ENCODE peak calls at places on chromosomes 2 and 18, in eight cellular contexts. T is body of pancreas; O is CD8-positive, alpha-beta T cell; N is left ventricle myocardium inferior; C is MG63; S is BE2C; G is neural progenitor cell; V is right atrium auricular region. Z is an unnamed sample.

GRCh38 chr2:85692039-85692645 is 2.0 kb upstream of the GNLY start:
- DNase-seq in T (no peak), O (no peak), N (no peak), C (no peak), S (no peak), G (no peak), V (peak; percentile 50), Z (no peak)

GRCh38 chr18:32771169-32771751 is 1.6 kb downstream of the KLHL14 start:
- DNase-seq in T (peak; percentile 2), O (no peak), N (no peak), C (no peak), S (no peak), G (peak; percentile 65), V (no peak), Z (no peak)

GRCh38 chr2:232568161-232568560 is 17.7 kb downstream of the EIF4E2 start:
- DNase-seq in T (no peak), O (no peak), N (no peak), C (peak; percentile 86), S (no peak), G (no peak), V (no peak), Z (peak; percentile 55)

GRCh38 chr2:17879137-17879912 is 858 bp downstream of the KCNS3 start:
- DNase-seq in T (peak; percentile 81), O (no peak), N (peak; percentile 73), C (peak; percentile 86), S (peak; percentile 48), G (peak; percentile 93), V (peak; percentile 68), Z (peak; percentile 52)

GRCh38 chr2:147374410-147374811 is 470.4 kb upstream of the ACVR2A start:
- DNase-seq in T (no peak), O (no peak), N (no peak), C (peak; percentile 37), S (no peak), G (no peak), V (no peak), Z (no peak)

GRCh38 chr2:192969055-192969454 is 774.3 kb upstream of the TMEFF2 start:
- DNase-seq in T (no peak), O (no peak), N (no peak), C (no peak), S (no peak), G (no peak), V (no peak), Z (no peak)

GRCh38 chr2:235170016-235170415 is 218.2 kb downstream of the SH3BP4 start:
- DNase-seq in T (no peak), O (no peak), N (no peak), C (no peak), S (no peak), G (no peak), V (no peak), Z (peak; percentile 77)

GRCh38 chr2:195580156-195580555 is 76.9 kb upstream of the SLC39A10 start:
- DNase-seq in T (no peak), O (no peak), N (no peak), C (no peak), S (no peak), G (no peak), V (no peak), Z (peak; percentile 42)

GRCh38 chr2:64913357-64913869 is 75.8 kb upstream of the SLC1A4 start:
- DNase-seq in T (peak; percentile 26), O (peak; percentile 42), N (no peak), C (no peak), S (no peak), G (peak; percentile 73), V (no peak), Z (no peak)

GRCh38 chr18:34913837-34914755 is 127.1 kb upstream of the MAPRE2 start:
- DNase-seq in T (no peak), O (no peak), N (no peak), C (peak; percentile 57), S (no peak), G (no peak), V (no peak), Z (no peak)

GRCh38 chr2:134127496-134127895 is 126.4 kb upstream of the MGAT5 start:
- DNase-seq in T (no peak), O (peak; percentile 52), N (no peak), C (no peak), S (no peak), G (no peak), V (no peak), Z (no peak)

GRCh38 chr18:8842506-8842905 is 137.2 kb downstream of the MTCL1 start:
- DNase-seq in T (no peak), O (no peak), N (no peak), C (no peak), S (no peak), G (no peak), V (no peak), Z (no peak)

GRCh38 chr18:55406374-55407045 is 181.5 kb downstream of the TCF4 start:
- DNase-seq in T (no peak), O (no peak), N (no peak), C (no peak), S (no peak), G (no peak), V (no peak), Z (no peak)

DNA sequence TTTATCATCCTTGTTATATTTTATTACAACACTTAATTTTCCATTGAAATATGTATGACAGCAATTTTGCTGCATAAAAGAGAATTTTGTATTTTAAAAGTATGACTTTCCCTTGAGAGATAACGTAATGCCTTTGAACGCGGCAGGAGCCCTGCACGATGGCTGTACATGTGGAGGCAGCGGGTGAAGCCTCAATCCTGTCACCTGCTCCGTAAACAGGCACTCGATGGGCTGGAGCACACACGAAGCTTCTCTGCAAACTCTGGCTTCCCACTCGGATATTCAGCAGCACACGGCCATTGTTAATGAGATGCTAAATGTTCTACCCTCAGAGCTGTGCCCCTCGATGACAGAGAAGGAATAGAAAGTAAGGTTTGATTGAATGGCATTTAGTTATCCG is 184.4 kb downstream of the RTP5 start:
- DNase-seq in T (no peak), O (no peak), N (no peak), C (no peak), S (no peak), G (no peak), V (no peak), Z (no peak)
- H3K27me3 ChIP-seq in T (no peaks in the 10 kb centered on the region), O (no peaks in the 10 kb centered on the region), N (peaks cover 31% of the 10 kb centered on the region), C (peaks cover 4% of the 10 kb centered on the region), S (peaks cover 7% of the 10 kb centered on the region), G (peaks cover 60% of the 10 kb centered on the region), V (no peaks in the 10 kb centered on the region), Z (peaks cover 37% of the 10 kb centered on the region)

GRCh38 chr18:57441395-57441794 is 6.2 kb downstream of the ONECUT2 start:
- DNase-seq in T (no peak), O (no peak), N (no peak), C (peak; percentile 64), S (no peak), G (peak; percentile 71), V (no peak), Z (no peak)
- H3K27me3 ChIP-seq in T (peaks cover 32% of the 10 kb centered on the region), O (peaks cover 25% of the 10 kb centered on the region), N (peaks cover 100% of the 10 kb centered on the region), C (peaks cover 52% of the 10 kb centered on the region), S (no peaks in the 10 kb centered on the region), G (peaks cover 93% of the 10 kb centered on the region), V (peaks cover 55% of the 10 kb centered on the region), Z (peaks cover 99% of the 10 kb centered on the region)

GRCh38 chr2:119157850-119158511 is 570 bp downstream of the C1QL2 start:
- DNase-seq in T (no peak), O (no peak), N (no peak), C (no peak), S (no peak), G (peak; percentile 24), V (no peak), Z (no peak)

GRCh38 chr2:119156891-119157773 is 1.4 kb downstream of the C1QL2 start:
- DNase-seq in T (no peak), O (no peak), N (no peak), C (no peak), S (no peak), G (no peak), V (no peak), Z (no peak)

GRCh38 chr2:119160361-119160965 is 1.9 kb upstream of the C1QL2 start:
- DNase-seq in T (no peak), O (no peak), N (no peak), C (no peak), S (no peak), G (no peak), V (no peak), Z (no peak)

GRCh38 chr2:119156105-119156890 is 2.3 kb downstream of the C1QL2 start:
- DNase-seq in T (no peak), O (no peak), N (no peak), C (no peak), S (no peak), G (peak; percentile 75), V (no peak), Z (peak; percentile 43)

DNA sequence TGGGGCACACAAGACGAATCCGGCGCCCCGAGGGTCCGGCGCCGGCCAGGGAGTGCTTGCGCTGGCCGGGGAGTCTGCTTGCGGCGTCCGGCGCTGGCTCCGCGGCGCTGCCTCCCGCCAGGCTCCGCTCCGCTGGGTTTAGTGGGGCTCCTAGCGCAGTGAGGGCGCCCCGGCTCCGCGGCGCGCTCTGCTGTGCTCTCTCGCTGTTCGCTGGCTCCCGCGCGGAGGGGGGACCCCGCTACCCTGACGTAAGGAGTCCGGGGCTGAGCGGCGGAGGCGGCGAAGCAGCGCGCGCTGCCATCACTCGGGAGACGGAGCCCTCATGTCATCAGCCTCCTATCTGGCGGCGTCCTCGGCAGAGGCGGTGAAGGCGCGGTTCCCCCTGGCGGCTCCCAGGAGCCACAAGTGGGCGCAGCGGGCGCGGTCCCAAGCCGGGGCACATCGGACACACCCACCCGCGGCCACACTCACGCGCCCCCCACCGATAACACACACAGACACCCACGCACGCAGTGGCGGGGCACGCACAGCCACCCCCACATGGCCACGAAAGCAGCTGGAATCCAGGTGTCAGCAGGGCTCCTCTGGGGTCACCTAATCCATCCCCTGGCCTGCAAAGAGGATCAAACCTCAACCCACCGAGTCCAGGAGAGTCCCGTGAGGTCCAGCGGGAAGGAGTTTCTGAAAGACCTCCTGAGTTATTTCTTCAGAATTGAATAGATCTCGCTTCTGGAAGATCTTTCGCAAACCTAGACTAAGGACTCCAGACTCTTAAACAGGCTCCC is at the start of gene C1QL2:
- DNase-seq in T (no peak), O (no peak), N (no peak), C (peak; percentile 32), S (no peak), G (peak; percentile 83), V (no peak), Z (no peak)
- H3K27me3 ChIP-seq in T (peaks cover 19% of the 10 kb centered on the region), O (peaks cover 3% of the 10 kb centered on the region), N (peaks cover 99% of the 10 kb centered on the region), C (peaks cover 28% of the 10 kb centered on the region), S (peaks cover 33% of the 10 kb centered on the region), G (peaks cover 66% of the 10 kb centered on the region), V (peaks cover 38% of the 10 kb centered on the region), Z (peaks cover 95% of the 10 kb centered on the region)

GRCh38 chr2:218858138-218858445 is 1.5 kb upstream of the WNT6 start:
- DNase-seq in T (no peak), O (no peak), N (no peak), C (no peak), S (no peak), G (no peak), V (no peak), Z (no peak)

GRCh38 chr2:218859994-218860831 is 608 bp downstream of the WNT6 start:
- DNase-seq in T (no peak), O (no peak), N (no peak), C (no peak), S (no peak), G (no peak), V (no peak), Z (no peak)

GRCh38 chr2:218860950-218861381 is 1.4 kb downstream of the WNT6 start:
- DNase-seq in T (no peak), O (no peak), N (peak; percentile 67), C (peak; percentile 65), S (peak; percentile 94), G (peak; percentile 97), V (no peak), Z (no peak)

GRCh38 chr2:218858671-218859555 is 692 bp upstream of the WNT6 start:
- DNase-seq in T (no peak), O (no peak), N (no peak), C (no peak), S (no peak), G (peak; percentile 45), V (no peak), Z (no peak)

GRCh38 chr2:218859556-218859993 is at the start of gene WNT6:
- DNase-seq in T (no peak), O (no peak), N (no peak), C (peak; percentile 38), S (peak; percentile 50), G (peak; percentile 80), V (no peak), Z (no peak)
- H3K27me3 ChIP-seq in T (peaks cover 19% of the 10 kb centered on the region), O (peaks cover 44% of the 10 kb centered on the region), N (peaks cover 98% of the 10 kb centered on the region), C (peaks cover 27% of the 10 kb centered on the region), S (peaks cover 7% of the 10 kb centered on the region), G (peaks cover 100% of the 10 kb centered on the region), V (peaks cover 9% of the 10 kb centered on the region), Z (peaks cover 82% of the 10 kb centered on the region)

Z was measured in foreskin keratinocyte.